ENCODE peak calls at places on chromosomes 4 and X, in four cellular contexts. Q is mesothelial cell of epicardium, O is HFF-Myc, A is epithelial cell of proximal tubule. D is an unnamed sample.

GRCh38 chr4:8906991-8907595 is 35.5 kb upstream of the HMX1 start:
- DNase-seq in A (no peak), O (no peak), Q (no peak), D (no peak)

GRCh38 chr4:150256841-150257273 is 178.6 kb downstream of the DCLK2 start:
- DNase-seq in Q (no peak), A (no peak), O (no peak), D (no peak)

GRCh38 chrX:15946783-15947550 is 92.4 kb upstream of the AP1S2 start:
- DNase-seq in A (no peak), O (peak), Q (no peak), D (peak)

GRCh38 chr4:16082424-16083216 is 1.2 kb downstream of the PROM1 start:
- DNase-seq in O (no peak), A (no peak), Q (peak), D (no peak)

GRCh38 chr4:146381263-146381872 is 140.4 kb downstream of the SLC10A7 start:
- DNase-seq in O (no peak), Q (no peak), A (no peak), D (no peak)

GRCh38 chr4:105715692-105716278 is 7.2 kb downstream of the GSTCD start:
- DNase-seq in O (no peak), A (no peak), Q (no peak), D (no peak)

GRCh38 chr4:183783933-183784622 is 121.0 kb upstream of the STOX2 start:
- DNase-seq in Q (no peak), O (no peak), A (peak), D (no peak)

GRCh38 chrX:118255921-118256320 is 90.0 kb upstream of the WDR44 start:
- DNase-seq in O (no peak), Q (no peak), A (no peak), D (no peak)

GRCh38 chr4:39613093-39613656 is 25.5 kb downstream of the SMIM14 start:
- DNase-seq in A (no peak), Q (no peak), O (no peak), D (no peak)

GRCh38 chrX:103658681-103659433 is 27.6 kb downstream of the MORF4L2 start:
- DNase-seq in O (no peak), Q (no peak), A (no peak), D (no peak)

GRCh38 chr4:80233390-80233789 is 33.1 kb upstream of the FGF5 start:
- DNase-seq in Q (no peak), O (no peak), A (no peak), D (no peak)

GRCh38 chr4:42654606-42655005 is 2.3 kb downstream of the ATP8A1 start:
- DNase-seq in Q (no peak), A (peak), O (no peak), D (peak)

GRCh38 chr4:155197757-155198156 is 10.7 kb upstream of the NPY2R start:
- DNase-seq in O (no peak), A (no peak), Q (no peak), D (no peak)

GRCh38 chrX:94901849-94902248 is 1227.8 kb downstream of the FAM133A start:
- DNase-seq in O (no peak), A (no peak), Q (no peak), D (no peak)

GRCh38 chr4:144701683-144702233 is 55.8 kb downstream of the HHIP start:
- DNase-seq in Q (no peak), A (no peak), O (no peak), D (no peak)

GRCh38 chrX:129360175-129360574 is 163.1 kb downstream of the SMARCA1 start:
- DNase-seq in A (no peak), O (peak), Q (no peak), D (no peak)

GRCh38 chr4:5708829-5709680 is 696 bp upstream of the EVC2 start:
- DNase-seq in O (no peak), Q (no peak), A (no peak), D (no peak)

DNA sequence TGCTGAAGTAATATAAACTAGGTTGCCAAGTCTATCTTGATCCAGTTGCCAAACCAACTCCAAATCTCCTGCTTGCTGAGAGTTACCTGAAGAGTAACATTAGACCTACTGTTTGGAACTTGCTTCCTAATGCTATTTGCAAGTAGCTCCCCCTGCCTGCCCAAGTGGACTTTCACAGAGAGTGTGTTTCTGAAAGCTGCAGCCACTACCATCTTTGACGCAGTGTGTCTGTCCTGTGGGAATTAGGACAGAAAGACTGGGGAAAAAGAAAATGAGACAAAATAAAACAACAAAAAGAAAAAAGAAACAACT is 195.0 kb upstream of the HS3ST1 start:
- DNase-seq in O (no peak), A (no peak), Q (no peak), D (no peak)
- TF ChIP-seq CTCF in O (no peak), A (peak), Q (peak), D (no peak)

GRCh38 chr4:112086036-112086434 is 59.2 kb upstream of the FAM241A start:
- DNase-seq in A (no peak), Q (no peak), O (no peak), D (no peak)
- TF ChIP-seq CTCF in A (no peak), Q (no peak), O (no peak), D (no peak)

GRCh38 chr4:139200506-139200905 is 23.5 kb upstream of the ELF2 start:
- DNase-seq in O (no peak), A (no peak), Q (no peak), D (no peak)

GRCh38 chr4:139207247-139207646 is 30.2 kb upstream of the ELF2 start:
- DNase-seq in O (no peak), A (no peak), Q (no peak), D (no peak)

GRCh38 chr4:139200102-139200501 is 23.1 kb upstream of the ELF2 start:
- DNase-seq in Q (no peak), O (no peak), A (no peak), D (no peak)

GRCh38 chr4:139207873-139208403 is 30.9 kb upstream of the ELF2 start:
- DNase-seq in Q (no peak), A (no peak), O (no peak), D (no peak)

GRCh38 chr4:139202984-139203383 is 26.0 kb upstream of the ELF2 start:
- DNase-seq in Q (no peak), O (no peak), A (no peak), D (no peak)
- TF ChIP-seq CTCF in Q (no peak), O (no peak), A (no peak), D (no peak)

GRCh38 chr4:170026253-170026991 is at the start of gene MFAP3L:
- DNase-seq in O (peak), A (no peak), Q (peak), D (peak)
- TF ChIP-seq CTCF in O (no peak), A (no peak), Q (no peak), D (no peak)

GRCh38 chr4:160370046-160370445 is 1267.2 kb downstream of the RAPGEF2 start:
- DNase-seq in Q (no peak), A (peak), O (no peak), D (no peak)
- TF ChIP-seq CTCF in Q (no peak), A (peak), O (no peak), D (no peak)

DNA sequence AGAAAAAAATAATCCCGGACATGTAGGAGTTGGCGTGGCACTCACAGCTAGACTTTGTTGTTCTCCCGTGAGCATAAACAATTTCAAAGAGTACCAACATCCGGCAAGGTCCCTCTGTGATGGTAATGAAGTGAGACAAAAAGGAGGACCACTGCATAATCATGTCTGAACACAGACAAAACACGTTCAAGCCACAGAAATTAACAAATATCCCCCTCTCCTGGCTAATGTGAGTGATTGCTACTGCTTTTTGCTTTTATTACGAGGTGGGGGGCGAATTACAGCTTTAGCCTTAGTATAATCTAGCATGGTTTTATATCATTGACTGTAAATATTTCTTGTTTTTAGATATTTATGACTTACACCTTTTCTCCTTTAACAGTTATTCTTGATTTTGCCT is 118.5 kb downstream of the PLS3 start:
- DNase-seq in O (no peak), Q (no peak), A (no peak), D (no peak)
- TF ChIP-seq CTCF in O (peak), Q (peak), A (peak), D (peak)